ENCODE peak calls at places on chromosomes 3 and 15, in five cellular contexts. T is GM23248, U is HCT116, O is PC-3, M is neural progenitor cell. A is an unnamed sample.

GRCh38 chr3:10771486-10772225 is 44.4 kb upstream of the SLC6A11 start:
- DNase-seq in T (no peak), U (no peak), O (peak), M (no peak), A (no peak)

GRCh38 chr3:9701006-9701405 is 2.6 kb upstream of the CPNE9 start:
- DNase-seq in T (no peak), U (no peak), O (no peak), M (no peak), A (no peak)

GRCh38 chr3:69410301-69410700 is 24.4 kb upstream of the FRMD4B start:
- DNase-seq in T (peak), U (peak), O (peak), M (peak), A (peak)

GRCh38 chr3:194691481-194692281 is 6.0 kb downstream of the FAM43A start:
- DNase-seq in T (no peak), U (no peak), O (no peak), M (no peak), A (no peak)

GRCh38 chr15:63072023-63072650 is 29.6 kb downstream of the TPM1 start:
- DNase-seq in T (peak), U (no peak), O (no peak), M (no peak), A (no peak)

GRCh38 chr3:95235916-95236315 is 1173.1 kb downstream of the NSUN3 start:
- DNase-seq in T (no peak), U (no peak), O (peak), M (no peak), A (no peak)

GRCh38 chr15:60819860-60820259 is 340.9 kb upstream of the ICE2 start:
- DNase-seq in T (no peak), U (no peak), O (no peak), M (no peak), A (no peak)

GRCh38 chr3:49158108-49158709 is 7.9 kb downstream of the CCDC71 start:
- DNase-seq in T (peak), U (peak), O (peak), M (peak), A (peak)

GRCh38 chr3:112126501-112126900 is 6.5 kb downstream of the GCSAM start:
- DNase-seq in T (peak), U (no peak), O (no peak), M (peak), A (no peak)

GRCh38 chr15:81400640-81401236 is 26.7 kb upstream of the TMC3 start:
- DNase-seq in T (peak), U (peak), O (peak), M (peak), A (peak)

GRCh38 chr15:85527907-85528306 is 147.5 kb downstream of the AKAP13 start:
- DNase-seq in T (peak), U (no peak), O (no peak), M (no peak), A (no peak)

GRCh38 chr15:79887517-79887916 is 9.3 kb downstream of the MTHFS start:
- DNase-seq in T (peak), U (no peak), O (no peak), M (no peak), A (no peak)

GRCh38 chr3:50274371-50275104 is 4.3 kb upstream of the LSMEM2 start:
- DNase-seq in T (peak), U (no peak), O (peak), M (peak), A (peak)

GRCh38 chr3:50356553-50356952 is 2.8 kb downstream of the TMEM115 start:
- DNase-seq in T (peak), U (no peak), O (peak), M (no peak), A (no peak)

GRCh38 chr15:88623061-88623460 is 1.9 kb downstream of the AEN start:
- DNase-seq in T (peak), U (peak), O (peak), M (no peak), A (no peak)

GRCh38 chr3:11643212-11644087 is at the start of gene VGLL4:
- DNase-seq in T (peak), U (peak), O (peak), M (peak), A (peak)

GRCh38 chr3:136559896-136560295 is 192.3 kb downstream of the STAG1 start:
- DNase-seq in T (peak), U (no peak), O (no peak), M (no peak), A (no peak)

GRCh38 chr3:181009225-181009624 is 19.7 kb upstream of the DNAJC19 start:
- DNase-seq in T (no peak), U (no peak), O (no peak), M (no peak), A (no peak)

GRCh38 chr15:67063689-67064606 is 1.5 kb upstream of the SMAD3 start:
- DNase-seq in T (no peak), U (peak), O (no peak), M (peak), A (no peak)

GRCh38 chr3:30751610-30752299 is 142.7 kb downstream of the GADL1 start:
- DNase-seq in T (peak), U (peak), O (peak), M (peak), A (peak)

GRCh38 chr3:4001976-4002375 is 202.7 kb downstream of the LRRN1 start:
- DNase-seq in T (no peak), U (no peak), O (no peak), M (peak), A (no peak)

GRCh38 chr15:57015897-57016296 is 97.5 kb downstream of the TCF12 start:
- DNase-seq in T (no peak), U (no peak), O (peak), M (no peak), A (no peak)

GRCh38 chr15:35690698-35691116 is 144.7 kb upstream of the DPH6 start:
- DNase-seq in T (peak), U (no peak), O (no peak), M (no peak), A (no peak)

GRCh38 chr15:70488002-70488605 is 275.3 kb downstream of the UACA start:
- DNase-seq in T (peak), U (no peak), O (peak), M (peak), A (peak)

GRCh38 chr3:68876112-68876713 is 56.1 kb downstream of the TAFA4 start:
- DNase-seq in T (peak), U (peak), O (peak), M (peak), A (peak)

GRCh38 chr3:185733980-185734724 is 90.7 kb downstream of the IGF2BP2 start:
- DNase-seq in T (peak), U (peak), O (peak), M (peak), A (peak)

GRCh38 chr3:66938338-66938963 is 59.7 kb upstream of the KBTBD8 start:
- DNase-seq in T (peak), U (peak), O (peak), M (peak), A (peak)

GRCh38 chr3:183213941-183214612 is 39.0 kb upstream of the B3GNT5 start:
- DNase-seq in T (no peak), U (no peak), O (no peak), M (no peak), A (no peak)

GRCh38 chr3:123724306-123724705 is 139.5 kb upstream of the HACD2 start:
- DNase-seq in T (peak), U (peak), O (peak), M (peak), A (no peak)

GRCh38 chr3:123725652-123726400 is 141.0 kb upstream of the HACD2 start:
- DNase-seq in T (no peak), U (no peak), O (no peak), M (no peak), A (no peak)

GRCh38 chr3:123722021-123722420 is 137.2 kb upstream of the HACD2 start:
- DNase-seq in T (no peak), U (no peak), O (no peak), M (no peak), A (no peak)

GRCh38 chr3:123720638-123721037 is 135.8 kb upstream of the HACD2 start:
- DNase-seq in T (no peak), U (no peak), O (no peak), M (no peak), A (no peak)

DNA sequence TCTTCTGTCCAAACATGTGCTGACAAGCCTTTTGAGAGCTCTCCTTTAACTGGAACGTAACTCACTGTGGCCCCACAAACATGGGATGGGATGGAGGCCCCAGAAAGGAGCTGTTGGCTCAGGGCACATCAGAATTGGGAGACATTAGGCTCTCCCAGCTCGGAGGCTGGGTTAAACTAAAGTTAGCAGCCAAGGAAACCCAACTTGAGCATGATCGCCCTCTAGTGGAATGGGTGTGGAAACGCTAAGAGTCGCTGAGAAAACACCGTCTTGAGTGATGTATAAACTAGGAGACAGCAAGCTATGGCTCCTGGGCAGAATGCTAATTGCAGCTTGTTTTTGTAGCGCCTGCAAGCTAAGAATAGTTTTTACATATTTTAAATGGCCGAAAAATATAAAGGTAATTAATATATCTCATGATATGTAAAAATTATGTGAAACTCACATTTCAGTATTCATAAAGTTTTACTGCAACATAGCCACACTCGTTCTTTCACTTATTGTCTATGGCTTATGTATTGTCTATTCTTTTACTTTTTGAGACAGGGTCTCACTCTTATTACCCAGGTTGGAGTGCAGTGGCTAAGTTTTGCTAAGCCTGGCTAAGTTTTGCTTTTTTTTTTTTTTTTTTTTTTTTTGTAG is 138.8 kb upstream of the HACD2 start:
- DNase-seq in T (peak), U (peak), O (peak), M (peak), A (peak)
- TF ChIP-seq EZH2phosphoT487 in T (no peak), U (no peak), O (no peak), M (no peak), A (no peak)

DNA sequence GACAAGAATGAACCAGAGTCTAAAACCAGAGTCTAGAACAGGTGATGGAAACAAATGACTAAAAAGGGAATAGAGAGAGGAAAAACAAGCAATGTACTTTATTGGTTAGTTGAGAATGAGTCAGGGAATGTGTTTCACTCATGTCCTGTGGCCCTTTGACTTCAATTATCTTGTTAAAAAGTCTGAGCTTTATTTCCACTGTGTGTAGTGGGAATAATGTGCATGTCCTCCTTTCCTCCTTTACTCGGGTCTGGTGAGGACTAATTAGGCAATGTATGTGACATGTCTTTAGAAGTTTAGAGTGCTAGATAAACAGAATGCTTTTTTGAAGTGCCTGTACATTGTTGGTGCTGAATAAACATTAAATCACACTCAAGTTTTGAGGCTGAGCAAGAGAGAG is 21.3 kb downstream of the LSAMP start:
- DNase-seq in T (peak), U (no peak), O (no peak), M (no peak), A (no peak)
- TF ChIP-seq EZH2phosphoT487 in T (no peak), U (no peak), O (no peak), M (no peak), A (no peak)

GRCh38 chr15:92043283-92043682 is 189.8 kb downstream of the SLCO3A1 start:
- DNase-seq in T (no peak), U (no peak), O (no peak), M (no peak), A (no peak)
- TF ChIP-seq EZH2phosphoT487 in T (no peak), U (no peak), O (no peak), M (no peak), A (no peak)

GRCh38 chr15:94395626-94396025 is 164.3 kb downstream of the MCTP2 start:
- DNase-seq in T (peak), U (no peak), O (peak), M (no peak), A (no peak)

GRCh38 chr15:94403246-94403824 is 172.0 kb downstream of the MCTP2 start:
- DNase-seq in T (no peak), U (no peak), O (no peak), M (no peak), A (no peak)

GRCh38 chr15:94404733-94405283 is 173.4 kb downstream of the MCTP2 start:
- DNase-seq in T (no peak), U (no peak), O (no peak), M (no peak), A (no peak)

GRCh38 chr15:94397377-94397776 is 166.0 kb downstream of the MCTP2 start:
- DNase-seq in T (no peak), U (no peak), O (no peak), M (no peak), A (no peak)

DNA sequence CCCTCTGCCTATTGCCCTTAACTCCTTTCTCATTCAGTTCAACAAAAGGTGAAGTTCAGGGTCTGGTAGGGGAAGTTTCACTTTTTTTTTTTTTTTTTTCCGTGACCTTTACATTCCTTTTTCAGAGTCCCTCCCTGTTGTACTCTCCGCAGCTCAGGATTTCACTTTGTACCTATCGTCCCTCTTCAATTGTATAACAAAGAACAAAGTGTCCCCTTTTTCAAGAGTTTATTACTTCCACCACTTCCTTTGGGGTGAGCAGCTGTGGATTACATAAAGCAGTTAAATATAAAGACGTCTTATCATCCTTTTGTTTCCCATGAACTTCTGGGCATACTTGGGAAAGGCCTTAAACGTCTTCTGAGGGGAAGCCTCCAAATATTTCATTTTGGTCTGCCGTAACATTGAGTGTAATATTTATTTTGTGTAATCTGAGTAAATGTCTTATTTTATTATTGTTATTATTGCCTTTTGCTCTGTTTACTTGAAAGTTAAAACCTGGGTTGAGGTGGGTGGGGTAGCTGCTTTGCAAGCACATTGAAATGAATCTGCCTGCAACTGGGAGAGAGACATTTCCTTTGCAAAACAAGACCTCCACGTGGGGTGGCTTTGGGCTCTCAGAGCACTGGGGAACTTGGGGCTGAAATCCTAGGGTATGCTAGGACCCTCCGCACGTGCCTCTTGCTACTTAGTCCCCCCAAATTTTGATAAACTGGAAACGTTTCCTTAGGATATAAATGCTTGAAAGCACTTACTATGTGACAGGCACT is 169.3 kb downstream of the MCTP2 start:
- DNase-seq in T (no peak), U (no peak), O (no peak), M (no peak), A (no peak)
- TF ChIP-seq EZH2phosphoT487 in T (no peak), U (no peak), O (no peak), M (no peak), A (no peak)

GRCh38 chr15:49282366-49282765 is 112.3 kb downstream of the GALK2 start:
- DNase-seq in T (peak), U (no peak), O (no peak), M (no peak), A (no peak)
- TF ChIP-seq EZH2phosphoT487 in T (peak), U (no peak), O (no peak), M (no peak), A (no peak)

A was measured in MM.1S.